ENCODE peak calls at places on chromosomes 13 and 19, in ten cellular contexts. Q is mammary epithelial cell; N is psoas muscle; W is left ventricle myocardium inferior; B is tibial artery; E is neural progenitor cell; A is stomach; S is heart left ventricle; Z is choroid plexus epithelial cell; G is CD8-positive, alpha-beta T cell. K is an unnamed sample.

GRCh38 chr13:79659161-79659560 is 178.2 kb downstream of the NDFIP2 start:
- DNase-seq in A (no peak), Z (peak), G (no peak), Q (peak), E (peak), B (no peak), S (peak), W (peak), N (peak), K (no peak)

GRCh38 chr13:110403721-110404120 is 96.6 kb downstream of the COL4A2 start:
- DNase-seq in Q (no peak), N (no peak), S (no peak), E (no peak), B (no peak), A (no peak), W (no peak), Z (peak), G (no peak), K (no peak)

GRCh38 chr19:38713865-38714264 is 30.4 kb downstream of the CAPN12 start:
- DNase-seq in Q (no peak), Z (no peak), S (no peak), N (no peak), W (no peak), E (no peak), B (no peak), G (no peak), A (no peak), K (no peak)

GRCh38 chr19:2726160-2726855 is 5.1 kb upstream of the DIRAS1 start:
- DNase-seq in Z (no peak), B (no peak), E (no peak), A (no peak), Q (no peak), W (no peak), G (no peak), S (no peak), N (peak), K (no peak)

GRCh38 chr13:75691183-75691582 is 55.1 kb downstream of the LMO7 start:
- DNase-seq in B (no peak), Z (no peak), Q (peak), N (no peak), G (no peak), A (no peak), W (no peak), E (no peak), S (no peak), K (no peak)

GRCh38 chr19:3365447-3366103 is 808 bp upstream of the NFIC start:
- DNase-seq in A (peak), W (peak), B (peak), G (no peak), S (peak), E (no peak), Q (peak), Z (peak), N (peak), K (no peak)

GRCh38 chr13:54709546-54709945 is 1680.9 kb downstream of the OLFM4 start:
- DNase-seq in A (no peak), G (no peak), E (no peak), B (no peak), S (no peak), Q (no peak), Z (no peak), W (no peak), N (no peak), K (no peak)

GRCh38 chr13:23985060-23985459 is 87.8 kb upstream of the C1QTNF9B start:
- DNase-seq in G (no peak), W (no peak), Q (peak), B (no peak), E (no peak), N (no peak), Z (peak), S (no peak), A (no peak), K (no peak)

GRCh38 chr19:47994209-47994802 is at the start of gene ELSPBP1:
- DNase-seq in N (no peak), W (no peak), B (no peak), S (no peak), E (no peak), A (no peak), Q (no peak), Z (no peak), G (no peak), K (no peak)

GRCh38 chr13:93982189-93982918 is 497.1 kb downstream of the DCT start:
- DNase-seq in E (no peak), G (no peak), N (no peak), W (no peak), B (no peak), Q (no peak), S (no peak), A (no peak), Z (no peak), K (no peak)

GRCh38 chr13:19596960-19597361 is 35.6 kb upstream of the TPTE2 start:
- DNase-seq in N (no peak), B (no peak), A (no peak), G (no peak), Q (peak), E (no peak), S (no peak), Z (peak), W (no peak), K (no peak)

GRCh38 chr13:41130356-41130755 is 2.2 kb downstream of the KBTBD6 start:
- DNase-seq in Z (no peak), E (no peak), A (no peak), Q (no peak), G (no peak), W (no peak), S (no peak), N (no peak), B (no peak), K (no peak)

GRCh38 chr19:43763473-43763939 is 8.7 kb upstream of the SMG9 start:
- DNase-seq in N (peak), W (no peak), S (peak), Q (no peak), G (no peak), Z (peak), B (no peak), E (no peak), A (no peak), K (no peak)

GRCh38 chr19:50272263-50272897 is 56.8 kb downstream of the KCNC3 start:
- DNase-seq in Z (no peak), E (no peak), G (no peak), Q (no peak), A (no peak), S (no peak), N (no peak), B (no peak), W (no peak), K (no peak)

GRCh38 chr13:113601166-113602070 is 16.9 kb downstream of the TFDP1 start:
- DNase-seq in S (no peak), W (no peak), G (no peak), A (no peak), B (no peak), Z (no peak), N (no peak), Q (no peak), E (no peak), K (no peak)

GRCh38 chr19:33778089-33778791 is 18.4 kb upstream of the KCTD15 start:
- DNase-seq in G (peak), B (peak), S (peak), Q (peak), W (peak), A (peak), E (peak), N (peak), Z (peak), K (peak)

GRCh38 chr19:49672131-49672919 is 4.7 kb upstream of the PRMT1 start:
- DNase-seq in Q (peak), A (peak), B (peak), Z (peak), W (peak), N (peak), E (peak), S (peak), G (peak), K (no peak)

GRCh38 chr19:19329199-19329598 is 8.6 kb downstream of the MAU2 start:
- DNase-seq in G (no peak), Q (no peak), Z (no peak), W (no peak), A (no peak), B (no peak), S (no peak), E (no peak), N (no peak), K (peak)

GRCh38 chr13:44903596-44903995 is 85.7 kb downstream of the NUFIP1 start:
- DNase-seq in E (peak), S (peak), Q (no peak), N (peak), G (no peak), W (peak), B (peak), Z (peak), A (peak), K (no peak)

GRCh38 chr13:40801255-40802217 is 12.1 kb downstream of the SLC25A15 start:
- DNase-seq in N (no peak), E (no peak), G (no peak), W (no peak), S (no peak), Z (no peak), A (no peak), B (no peak), Q (no peak), K (no peak)

GRCh38 chr13:51844862-51845573 is at the start of gene TMEM272:
- DNase-seq in W (peak), Q (no peak), S (peak), N (peak), A (peak), E (peak), B (no peak), Z (peak), G (no peak), K (no peak)

GRCh38 chr13:24618219-24618955 is 61.8 kb upstream of the ATP12A start:
- DNase-seq in W (no peak), E (no peak), S (no peak), Z (no peak), B (no peak), N (no peak), Q (no peak), A (peak), G (peak), K (peak)

GRCh38 chr13:42525035-42525504 is 48.9 kb upstream of the TNFSF11 start:
- DNase-seq in A (no peak), W (no peak), E (no peak), Z (peak), S (no peak), N (no peak), G (no peak), Q (peak), B (no peak), K (no peak)

GRCh38 chr13:24162604-24163003 is 2.1 kb downstream of the SPATA13 start:
- DNase-seq in Q (no peak), A (no peak), W (no peak), Z (peak), S (no peak), B (no peak), G (no peak), N (no peak), E (peak), K (no peak)

DNA sequence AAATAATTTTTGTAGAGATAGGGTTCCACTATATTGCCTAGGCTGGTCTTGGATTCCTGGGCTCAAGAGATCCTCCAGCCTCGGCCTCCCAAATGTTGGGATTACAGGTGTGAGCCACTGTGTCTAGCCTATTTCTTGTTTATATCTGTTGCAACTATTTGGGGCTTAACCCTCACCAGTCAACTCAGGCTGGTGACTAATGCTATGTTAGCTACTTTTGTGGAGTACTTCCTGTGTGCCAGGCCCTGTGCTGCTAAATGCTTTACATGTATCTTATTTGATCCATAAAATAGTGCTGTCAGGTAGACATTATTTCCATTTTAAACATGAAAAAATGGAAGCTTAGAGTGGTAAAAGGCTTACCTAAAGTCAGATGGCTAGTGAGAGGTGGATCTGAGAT is 13.8 kb downstream of the CEACAM1 start:
- DNase-seq in Z (no peak), G (no peak), Q (no peak), E (no peak), S (no peak), N (no peak), A (no peak), B (no peak), W (no peak), K (no peak)
- TF ChIP-seq CTCF in Z (no peak), G (no peak), Q (no peak), E (no peak), S (no peak), N (no peak), A (no peak), B (no peak), W (no peak), K (no peak)

DNA sequence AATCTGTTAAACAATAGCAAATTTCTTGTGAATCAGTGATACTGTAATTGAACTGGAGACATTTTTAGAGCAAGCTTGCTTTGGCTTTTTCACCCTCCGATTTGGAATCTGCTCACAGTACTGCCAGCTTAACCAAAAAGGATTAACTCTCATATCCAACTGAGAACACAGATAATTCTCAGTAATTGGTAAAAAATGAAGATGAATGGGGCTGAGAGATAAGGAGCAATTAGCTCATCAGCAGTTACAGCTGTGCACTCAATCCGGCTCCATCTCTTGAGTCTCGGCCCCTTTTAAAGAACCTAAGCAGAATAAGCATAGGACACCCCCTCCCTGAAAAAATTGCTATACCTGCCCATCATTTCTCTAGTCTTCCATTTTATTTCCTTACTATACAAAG is 242.4 kb downstream of the DACH1 start:
- DNase-seq in A (no peak), W (no peak), Q (no peak), Z (no peak), G (no peak), E (peak), N (no peak), B (no peak), S (no peak), K (no peak)
- H3K4me3 ChIP-seq in A (no peak), W (peak), Q (no peak), Z (no peak), G (no peak), E (no peak), N (no peak), B (no peak), S (no peak), K (no peak)

DNA sequence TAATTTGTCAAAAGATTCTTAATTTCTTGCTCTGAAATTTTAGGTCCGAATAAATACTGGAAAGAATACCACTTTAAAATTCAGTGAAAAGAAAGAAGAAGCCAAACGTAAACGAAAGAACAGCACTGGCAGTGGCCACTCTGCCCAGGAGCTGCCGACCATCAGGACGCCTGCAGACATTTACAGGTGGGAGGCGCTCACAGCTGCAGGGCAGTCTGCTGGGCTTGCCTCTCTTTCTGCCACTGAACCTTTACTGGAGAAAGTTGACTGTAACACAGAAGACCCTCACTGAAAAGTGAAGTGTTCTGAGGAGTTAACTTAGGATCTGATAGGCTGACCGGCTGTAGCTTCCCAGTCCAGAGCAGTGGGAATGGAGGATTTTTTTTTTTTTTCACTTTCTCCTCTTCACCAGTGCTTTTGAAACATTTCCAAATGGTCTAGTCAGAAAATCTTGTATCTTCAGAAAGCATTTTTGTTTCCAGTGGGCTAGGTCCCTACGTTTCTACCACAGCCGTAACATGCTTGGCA is 69.1 kb downstream of the URI1 start:
- DNase-seq in Z (peak), Q (no peak), W (no peak), S (no peak), A (no peak), N (no peak), E (peak), B (no peak), G (no peak), K (no peak)
- TF ChIP-seq CTCF in Z (peak), Q (no peak), W (no peak), S (no peak), A (no peak), N (no peak), E (peak), B (no peak), G (no peak), K (no peak)

DNA sequence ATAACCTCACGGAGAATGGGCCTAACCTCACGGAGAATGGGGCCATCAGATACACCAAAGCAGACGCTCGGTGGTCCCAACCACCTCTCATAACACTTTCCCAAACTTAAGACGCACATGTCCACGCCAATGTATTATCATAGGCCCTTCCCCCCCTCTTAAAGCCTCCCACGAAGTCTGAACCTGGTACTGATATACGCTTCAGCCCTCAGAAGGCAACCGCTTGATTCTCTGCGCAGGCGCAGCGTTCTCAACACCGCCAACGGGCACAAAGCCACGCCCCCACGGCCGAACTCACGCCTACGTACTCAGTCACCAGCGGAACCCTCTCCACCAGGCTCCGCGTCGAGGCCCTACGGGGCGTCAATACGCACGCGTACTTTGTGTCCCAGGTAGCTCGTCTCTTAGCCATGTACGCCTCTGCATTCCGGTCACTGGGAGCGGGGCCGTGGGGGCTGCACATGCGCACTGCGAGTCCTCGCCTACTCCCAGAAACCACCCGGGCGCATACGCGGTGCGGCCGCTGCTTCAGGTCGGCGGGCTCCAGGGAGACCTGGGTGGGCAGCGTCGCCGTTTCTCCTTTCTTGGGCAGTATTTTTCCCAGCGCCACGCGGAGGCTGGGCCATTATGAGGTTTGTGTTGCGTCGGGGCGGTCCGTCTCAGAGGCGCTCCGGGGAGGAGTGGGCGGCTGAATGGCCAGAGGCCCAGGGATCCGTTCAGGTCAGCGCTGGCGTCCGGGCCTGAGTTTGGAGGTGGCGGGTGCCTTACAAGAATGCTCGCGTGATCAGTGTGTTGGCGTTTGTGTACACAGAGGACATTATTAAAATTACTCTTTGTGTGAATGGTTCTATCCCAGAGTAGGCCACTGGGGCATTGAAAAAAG is 25.3 kb downstream of the ZNF582 start:
- DNase-seq in G (peak), Q (peak), W (peak), Z (peak), E (peak), A (peak), B (peak), N (peak), S (peak), K (peak)
- H3K4me3 ChIP-seq in G (peak), Q (peak), W (peak), Z (peak), E (peak), A (peak), B (peak), N (peak), S (peak), K (peak)

K was measured in GM12864.